ENCODE peak calls at places on chromosomes 16 and 17, in five cellular contexts. One of them, this sample, is unnamed.

GRCh38 chr16:85569039-85569614 is 44.0 kb upstream of the GSE1 start:
- DNase-seq in dorsolateral prefrontal cortex: no peak
- DNase-seq in BJ: no peak
- DNase-seq in cardiac fibroblast: no peak
- DNase-seq in progenitor cell of endocrine pancreas: no peak
- DNase-seq in this sample: no peak

GRCh38 chr16:87457724-87458423 is 35.0 kb downstream of the ZCCHC14 start:
- DNase-seq in dorsolateral prefrontal cortex: no peak
- DNase-seq in BJ: peak; percentile 96
- DNase-seq in cardiac fibroblast: peak; percentile 90
- DNase-seq in progenitor cell of endocrine pancreas: no peak
- DNase-seq in this sample: no peak

GRCh38 chr17:66727634-66728570 is 107.0 kb upstream of the CACNG5 start:
- DNase-seq in dorsolateral prefrontal cortex: peak; percentile 88
- DNase-seq in BJ: no peak
- DNase-seq in cardiac fibroblast: peak; percentile 63
- DNase-seq in progenitor cell of endocrine pancreas: peak; percentile 41
- DNase-seq in this sample: no peak

GRCh38 chr17:69732272-69732671 is 317.8 kb downstream of the MAP2K6 start:
- DNase-seq in dorsolateral prefrontal cortex: no peak
- DNase-seq in BJ: no peak
- DNase-seq in cardiac fibroblast: no peak
- DNase-seq in progenitor cell of endocrine pancreas: no peak
- DNase-seq in this sample: no peak

GRCh38 chr17:31323551-31323950 is 2.1 kb upstream of the EVI2A start:
- DNase-seq in dorsolateral prefrontal cortex: no peak
- DNase-seq in BJ: no peak
- DNase-seq in cardiac fibroblast: no peak
- DNase-seq in progenitor cell of endocrine pancreas: no peak
- DNase-seq in this sample: no peak

GRCh38 chr16:88905563-88905962 is 39.1 kb upstream of the PABPN1L start:
- DNase-seq in dorsolateral prefrontal cortex: no peak
- DNase-seq in BJ: no peak
- DNase-seq in cardiac fibroblast: no peak
- DNase-seq in progenitor cell of endocrine pancreas: no peak
- DNase-seq in this sample: no peak

GRCh38 chr17:68378202-68379149 is 78.8 kb downstream of the WIPI1 start:
- DNase-seq in dorsolateral prefrontal cortex: no peak
- DNase-seq in BJ: peak; percentile 88
- DNase-seq in cardiac fibroblast: peak; percentile 97
- DNase-seq in progenitor cell of endocrine pancreas: no peak
- DNase-seq in this sample: no peak

GRCh38 chr17:67559381-67559966 is 158.3 kb upstream of the NOL11 start:
- DNase-seq in dorsolateral prefrontal cortex: no peak
- DNase-seq in BJ: no peak
- DNase-seq in cardiac fibroblast: no peak
- DNase-seq in progenitor cell of endocrine pancreas: no peak
- DNase-seq in this sample: no peak

GRCh38 chr17:13590441-13590840 is 11.3 kb downstream of the HS3ST3A1 start:
- DNase-seq in dorsolateral prefrontal cortex: no peak
- DNase-seq in BJ: no peak
- DNase-seq in cardiac fibroblast: no peak
- DNase-seq in progenitor cell of endocrine pancreas: no peak
- DNase-seq in this sample: no peak

GRCh38 chr16:18983565-18984424 is at the start of gene TMC7:
- DNase-seq in dorsolateral prefrontal cortex: peak; percentile 93
- DNase-seq in BJ: no peak
- DNase-seq in cardiac fibroblast: peak; percentile 83
- DNase-seq in progenitor cell of endocrine pancreas: peak; percentile 93
- DNase-seq in this sample: no peak

GRCh38 chr17:66865151-66865550 is 30.2 kb downstream of the CACNG5 start:
- DNase-seq in dorsolateral prefrontal cortex: no peak
- DNase-seq in BJ: no peak
- DNase-seq in cardiac fibroblast: no peak
- DNase-seq in progenitor cell of endocrine pancreas: no peak
- DNase-seq in this sample: no peak

GRCh38 chr16:70713342-70713741 is 27.5 kb upstream of the MTSS2 start:
- DNase-seq in dorsolateral prefrontal cortex: no peak
- DNase-seq in BJ: no peak
- DNase-seq in cardiac fibroblast: no peak
- DNase-seq in progenitor cell of endocrine pancreas: no peak
- DNase-seq in this sample: no peak

GRCh38 chr16:68377667-68378420 is 67.0 kb downstream of the PRMT7 start:
- DNase-seq in dorsolateral prefrontal cortex: peak; percentile 62
- DNase-seq in BJ: no peak
- DNase-seq in cardiac fibroblast: peak; percentile 36
- DNase-seq in progenitor cell of endocrine pancreas: no peak
- DNase-seq in this sample: no peak

GRCh38 chr17:40303009-40303657 is 5.8 kb upstream of the RARA start:
- DNase-seq in dorsolateral prefrontal cortex: no peak
- DNase-seq in BJ: no peak
- DNase-seq in cardiac fibroblast: peak; percentile 84
- DNase-seq in progenitor cell of endocrine pancreas: no peak
- DNase-seq in this sample: no peak

GRCh38 chr17:27289856-27290255 is 4.1 kb upstream of the WSB1 start:
- DNase-seq in dorsolateral prefrontal cortex: no peak
- DNase-seq in BJ: no peak
- DNase-seq in cardiac fibroblast: no peak
- DNase-seq in progenitor cell of endocrine pancreas: no peak
- DNase-seq in this sample: no peak

GRCh38 chr16:50372611-50373344 is 4.0 kb upstream of the BRD7 start:
- DNase-seq in dorsolateral prefrontal cortex: no peak
- DNase-seq in BJ: no peak
- DNase-seq in cardiac fibroblast: peak; percentile 41
- DNase-seq in progenitor cell of endocrine pancreas: no peak
- DNase-seq in this sample: no peak

GRCh38 chr16:55671974-55672280 is 16.1 kb downstream of the SLC6A2 start:
- DNase-seq in dorsolateral prefrontal cortex: no peak
- DNase-seq in BJ: no peak
- DNase-seq in cardiac fibroblast: no peak
- DNase-seq in progenitor cell of endocrine pancreas: no peak
- DNase-seq in this sample: no peak

GRCh38 chr16:19432429-19432828 is 14.7 kb downstream of the TMC5 start:
- DNase-seq in dorsolateral prefrontal cortex: no peak
- DNase-seq in BJ: no peak
- DNase-seq in cardiac fibroblast: no peak
- DNase-seq in progenitor cell of endocrine pancreas: no peak
- DNase-seq in this sample: no peak

GRCh38 chr17:26774291-26775218 is 519.4 kb upstream of the WSB1 start:
- DNase-seq in dorsolateral prefrontal cortex: no peak
- DNase-seq in BJ: no peak
- DNase-seq in cardiac fibroblast: no peak
- DNase-seq in progenitor cell of endocrine pancreas: no peak
- DNase-seq in this sample: no peak

GRCh38 chr17:75051941-75052340 is 4.9 kb downstream of the KCTD2 start:
- DNase-seq in dorsolateral prefrontal cortex: no peak
- DNase-seq in BJ: no peak
- DNase-seq in cardiac fibroblast: no peak
- DNase-seq in progenitor cell of endocrine pancreas: no peak
- DNase-seq in this sample: no peak

GRCh38 chr17:44804301-44805061 is 25.6 kb downstream of the GJC1 start:
- DNase-seq in dorsolateral prefrontal cortex: no peak
- DNase-seq in BJ: no peak
- DNase-seq in cardiac fibroblast: peak; percentile 46
- DNase-seq in progenitor cell of endocrine pancreas: no peak
- DNase-seq in this sample: no peak

GRCh38 chr17:66040402-66040801 is 151.5 kb downstream of the CEP112 start:
- DNase-seq in dorsolateral prefrontal cortex: no peak
- DNase-seq in BJ: no peak
- DNase-seq in cardiac fibroblast: peak; percentile 5
- DNase-seq in progenitor cell of endocrine pancreas: no peak
- DNase-seq in this sample: no peak

GRCh38 chr16:30063893-30064745 is 1.4 kb upstream of the ALDOA start:
- DNase-seq in dorsolateral prefrontal cortex: peak; percentile 86
- DNase-seq in BJ: no peak
- DNase-seq in cardiac fibroblast: peak; percentile 57
- DNase-seq in progenitor cell of endocrine pancreas: no peak
- DNase-seq in this sample: peak; percentile 56

GRCh38 chr16:71775949-71776348 is 32.7 kb downstream of the AP1G1 start:
- DNase-seq in dorsolateral prefrontal cortex: no peak
- DNase-seq in BJ: no peak
- DNase-seq in cardiac fibroblast: no peak
- DNase-seq in progenitor cell of endocrine pancreas: no peak
- DNase-seq in this sample: no peak

GRCh38 chr16:2429771-2430663 is 770 bp downstream of the CCNF start:
- DNase-seq in dorsolateral prefrontal cortex: no peak
- DNase-seq in BJ: no peak
- DNase-seq in cardiac fibroblast: peak; percentile 40
- DNase-seq in progenitor cell of endocrine pancreas: no peak
- DNase-seq in this sample: no peak

GRCh38 chr16:2429037-2429770 is at the start of gene CCNF:
- DNase-seq in dorsolateral prefrontal cortex: peak; percentile 98
- DNase-seq in BJ: peak; percentile 67
- DNase-seq in cardiac fibroblast: peak; percentile 97
- DNase-seq in progenitor cell of endocrine pancreas: peak; percentile 98
- DNase-seq in this sample: peak; percentile 91

GRCh38 chr16:2428051-2428786 is 1.0 kb upstream of the CCNF start:
- DNase-seq in dorsolateral prefrontal cortex: no peak
- DNase-seq in BJ: no peak
- DNase-seq in cardiac fibroblast: peak; percentile 32
- DNase-seq in progenitor cell of endocrine pancreas: peak; percentile 26
- DNase-seq in this sample: no peak

GRCh38 chr16:2427526-2427925 is 1.7 kb upstream of the CCNF start:
- DNase-seq in dorsolateral prefrontal cortex: no peak
- DNase-seq in BJ: no peak
- DNase-seq in cardiac fibroblast: no peak
- DNase-seq in progenitor cell of endocrine pancreas: no peak
- DNase-seq in this sample: no peak

GRCh38 chr16:2428787-2429036 is 535 bp upstream of the CCNF start:
- DNase-seq in dorsolateral prefrontal cortex: no peak
- DNase-seq in BJ: no peak
- DNase-seq in cardiac fibroblast: no peak
- DNase-seq in progenitor cell of endocrine pancreas: no peak
- DNase-seq in this sample: no peak
- TF ChIP-seq CTCF in dorsolateral prefrontal cortex: no peak
- TF ChIP-seq CTCF in BJ: no peak
- TF ChIP-seq CTCF in cardiac fibroblast: no peak
- TF ChIP-seq CTCF in progenitor cell of endocrine pancreas: peak; percentile 26
- TF ChIP-seq CTCF in this sample: no peak

DNA sequence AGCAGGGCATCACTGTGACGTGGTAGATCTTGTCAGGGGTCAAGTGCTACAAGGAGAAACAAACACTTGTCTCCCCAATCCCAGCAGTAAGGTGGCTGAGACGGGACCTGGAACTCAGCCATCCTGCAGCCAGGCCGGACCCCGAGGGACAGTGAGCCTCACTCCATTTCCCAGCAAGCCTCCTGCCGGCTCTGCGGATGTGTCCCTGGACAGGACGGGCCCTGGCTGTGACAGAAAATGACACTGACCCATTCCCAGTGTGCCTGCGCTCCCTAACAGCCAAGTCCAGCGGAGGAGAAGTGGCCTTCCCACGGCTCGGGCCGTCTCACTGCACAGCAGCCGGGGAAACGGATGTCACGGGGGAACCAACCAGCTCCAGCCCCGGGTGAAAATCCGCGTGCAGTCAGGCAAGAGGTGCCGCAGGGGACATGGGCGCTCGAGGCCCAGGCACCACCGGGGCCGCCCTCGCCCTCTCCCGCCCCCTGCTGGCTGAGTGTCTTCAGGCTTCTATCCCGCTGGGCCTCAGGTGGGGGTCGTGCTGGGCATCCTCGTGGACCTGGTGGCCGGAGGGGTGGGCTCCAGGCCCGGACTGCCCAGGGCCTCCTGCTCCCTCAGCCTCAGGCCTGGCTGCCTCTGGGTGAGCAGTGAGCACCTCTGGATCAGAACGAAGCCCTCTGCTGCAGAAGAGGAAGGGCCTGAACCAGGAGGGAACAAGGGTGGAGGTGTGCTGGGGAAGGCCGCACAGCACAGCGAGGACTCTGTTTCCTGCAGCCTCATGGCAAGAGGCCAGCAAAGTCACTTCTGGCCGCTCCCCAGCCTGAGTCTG is 6.7 kb downstream of the HAGHL start:
- DNase-seq in dorsolateral prefrontal cortex: no peak
- DNase-seq in BJ: no peak
- DNase-seq in cardiac fibroblast: no peak
- DNase-seq in progenitor cell of endocrine pancreas: no peak
- DNase-seq in this sample: no peak
- TF ChIP-seq CTCF in dorsolateral prefrontal cortex: peak; percentile 52
- TF ChIP-seq CTCF in BJ: peak; percentile 61
- TF ChIP-seq CTCF in cardiac fibroblast: peak; percentile 53
- TF ChIP-seq CTCF in progenitor cell of endocrine pancreas: peak; percentile 33
- TF ChIP-seq CTCF in this sample: no peak

DNA sequence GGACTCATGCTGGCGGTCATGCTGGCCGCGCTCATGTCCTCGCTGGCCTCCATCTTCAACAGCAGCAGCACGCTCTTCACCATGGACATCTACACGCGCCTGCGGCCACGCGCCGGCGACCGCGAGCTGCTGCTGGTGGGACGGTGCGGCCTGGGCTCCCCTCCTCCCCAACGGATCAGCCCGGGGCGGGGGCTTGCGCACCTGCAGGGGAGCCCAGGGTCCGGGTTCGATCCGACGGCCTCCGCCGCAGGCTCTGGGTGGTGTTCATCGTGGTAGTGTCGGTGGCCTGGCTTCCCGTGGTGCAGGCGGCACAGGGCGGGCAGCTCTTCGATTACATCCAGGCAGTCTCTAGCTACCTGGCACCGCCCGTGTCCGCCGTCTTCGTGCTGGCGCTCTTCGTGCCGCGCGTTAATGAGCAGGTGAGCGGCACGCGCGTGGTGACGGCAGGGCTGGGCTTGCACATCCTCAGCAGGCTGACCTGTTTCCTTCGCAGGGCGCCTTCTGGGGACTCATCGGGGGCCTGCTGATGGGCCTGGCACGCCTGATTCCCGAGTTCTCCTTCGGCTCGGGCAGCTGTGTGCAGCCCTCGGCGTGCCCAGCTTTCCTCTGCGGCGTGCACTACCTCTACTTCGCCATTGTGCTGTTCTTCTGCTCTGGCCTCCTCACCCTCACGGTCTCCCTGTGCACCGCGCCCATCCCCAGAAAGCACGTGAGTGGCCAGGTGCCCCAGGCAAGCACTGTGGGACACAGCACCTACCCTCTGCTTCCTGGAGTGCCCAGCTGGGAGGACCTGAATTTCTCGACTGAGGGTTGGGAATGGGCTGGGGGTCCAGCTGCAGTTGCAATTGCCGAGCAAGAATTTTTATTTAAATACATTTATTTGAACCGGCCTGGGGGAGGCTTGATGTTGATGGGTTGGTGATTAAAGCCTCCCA is 6.0 kb downstream of the SLC5A2 start:
- DNase-seq in dorsolateral prefrontal cortex: no peak
- DNase-seq in BJ: no peak
- DNase-seq in cardiac fibroblast: peak; percentile 25
- DNase-seq in progenitor cell of endocrine pancreas: no peak
- DNase-seq in this sample: no peak
- TF ChIP-seq CTCF in dorsolateral prefrontal cortex: no peak
- TF ChIP-seq CTCF in BJ: peak; percentile 5
- TF ChIP-seq CTCF in cardiac fibroblast: no peak
- TF ChIP-seq CTCF in progenitor cell of endocrine pancreas: no peak
- TF ChIP-seq CTCF in this sample: no peak

DNA sequence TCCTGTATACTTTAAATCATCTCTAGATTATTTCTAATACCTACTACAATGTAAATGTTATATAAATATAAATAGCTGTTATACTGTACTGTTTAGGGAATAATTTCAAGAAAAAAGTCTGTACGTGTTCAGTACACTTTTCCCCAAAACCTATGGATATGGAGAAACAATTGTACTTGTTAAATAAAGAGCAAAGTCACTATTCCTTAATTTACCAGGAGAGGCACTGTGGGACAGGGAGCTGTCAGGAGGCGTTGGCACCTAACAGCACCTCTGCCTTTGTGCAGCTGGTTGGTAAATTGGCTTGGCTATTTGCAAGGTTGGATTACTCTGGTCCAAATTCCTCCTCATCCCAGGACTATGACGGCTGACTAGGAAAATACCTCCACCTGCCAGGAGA is 28.0 kb downstream of the CRHR1 start:
- DNase-seq in dorsolateral prefrontal cortex: no peak
- DNase-seq in BJ: no peak
- DNase-seq in cardiac fibroblast: peak; percentile 5
- DNase-seq in progenitor cell of endocrine pancreas: no peak
- DNase-seq in this sample: no peak
- TF ChIP-seq CTCF in dorsolateral prefrontal cortex: peak; percentile 20
- TF ChIP-seq CTCF in BJ: no peak
- TF ChIP-seq CTCF in cardiac fibroblast: peak; percentile 28
- TF ChIP-seq CTCF in progenitor cell of endocrine pancreas: no peak
- TF ChIP-seq CTCF in this sample: no peak

This sample was measured in activated B cell treated with CpG ODN at 0.5 μM for 24 hours.